ENCODE peak calls at places on chromosomes 4 and X, in five cellular contexts. J, B, E, S and Y are unnamed samples.

GRCh38 chrX:11758400-11759171 is 549 bp downstream of the MSL3 start:
- DNase-seq in S (peak; percentile 97), E (peak; percentile 31), J (peak; percentile 49), B (peak; percentile 93), Y (no peak)

GRCh38 chrX:45669715-45670360 is 469.2 kb upstream of the DIPK2B start:
- DNase-seq in E (peak; percentile 59), J (no peak), B (no peak), S (no peak), Y (peak; percentile 37)

GRCh38 chr4:20954541-20954940 is 254.3 kb downstream of the PACRGL start:
- DNase-seq in J (no peak), S (no peak), B (no peak), E (no peak), Y (no peak)

GRCh38 chrX:74251006-74251930 is 52.7 kb upstream of the ZCCHC13 start:
- DNase-seq in S (no peak), B (no peak), E (no peak), J (peak; percentile 58), Y (peak; percentile 14)

GRCh38 chr4:181911420-181911819 is 331.8 kb upstream of the TENM3 start:
- DNase-seq in E (no peak), J (no peak), B (no peak), S (no peak), Y (no peak)

GRCh38 chr4:121233982-121234381 is 69.9 kb upstream of the TNIP3 start:
- DNase-seq in S (no peak), E (no peak), J (no peak), B (no peak), Y (no peak)

GRCh38 chr4:123554819-123555499 is 158.4 kb downstream of the SPRY1 start:
- DNase-seq in J (no peak), E (no peak), B (no peak), S (no peak), Y (no peak)

GRCh38 chrX:40402771-40403533 is 177.8 kb upstream of the ATP6AP2 start:
- DNase-seq in J (no peak), B (peak; percentile 53), E (no peak), S (no peak), Y (no peak)

GRCh38 chrX:146707781-146708180 is 101.8 kb upstream of the CXorf51B start:
- DNase-seq in E (no peak), B (no peak), S (no peak), J (no peak), Y (no peak)

GRCh38 chr4:188408244-188409067 is 269.2 kb downstream of the TRIML1 start:
- DNase-seq in S (no peak), E (no peak), B (no peak), J (no peak), Y (no peak)

GRCh38 chr4:3484057-3484973 is 21.2 kb downstream of the DOK7 start:
- DNase-seq in E (no peak), B (no peak), J (peak; percentile 87), S (no peak), Y (no peak)

GRCh38 chr4:3725936-3726895 is 40.0 kb upstream of the ADRA2C start:
- DNase-seq in B (no peak), E (no peak), J (no peak), S (no peak), Y (no peak)

GRCh38 chrX:130184168-130184567 is 12.4 kb downstream of the RAB33A start:
- DNase-seq in E (no peak), B (no peak), J (no peak), S (no peak), Y (no peak)

GRCh38 chr4:104494822-104495559 is at the start of gene CXXC4:
- DNase-seq in B (peak; percentile 91), E (peak; percentile 46), J (no peak), S (peak; percentile 89), Y (no peak)

GRCh38 chr4:140427104-140427918 is at the start of gene CLGN:
- DNase-seq in E (peak; percentile 26), J (no peak), S (no peak), B (peak; percentile 73), Y (no peak)

GRCh38 chr4:65495439-65495838 is 174.8 kb downstream of the EPHA5 start:
- DNase-seq in E (no peak), B (no peak), S (no peak), J (no peak), Y (no peak)

GRCh38 chr4:137471895-137472294 is 60.4 kb downstream of the PCDH18 start:
- DNase-seq in B (no peak), S (no peak), J (no peak), E (no peak), Y (no peak)

GRCh38 chr4:76784237-76784636 is 113.7 kb downstream of the SOWAHB start:
- DNase-seq in E (no peak), S (no peak), B (peak; percentile 40), J (no peak), Y (no peak)

GRCh38 chr4:55458611-55459010 is 62.9 kb downstream of the TMEM165 start:
- DNase-seq in E (no peak), J (no peak), B (no peak), S (no peak), Y (no peak)

GRCh38 chr4:115119804-115120352 is 6.5 kb upstream of the NDST4 start:
- DNase-seq in J (no peak), B (no peak), E (no peak), S (no peak), Y (no peak)
- TF ChIP-seq CTCF in J (no peak), B (no peak), E (no peak), S (no peak), Y (no peak)

GRCh38 chrX:123184858-123185251 is 777 bp downstream of the GRIA3 start:
- DNase-seq in S (no peak), B (no peak), E (no peak), J (no peak), Y (no peak)
- H3K4me3 ChIP-seq in S (no peak overlapping the region), B (peak overlapping the region; percentile 57), E (peak overlapping the region; percentile 38), J (no peak overlapping the region), Y (peak overlapping the region; percentile 44)

GRCh38 chr4:72983706-72984105 is 85.8 kb downstream of the COX18 start:
- DNase-seq in E (no peak), S (no peak), B (no peak), J (no peak), Y (no peak)

GRCh38 chr4:72991889-72992288 is 77.6 kb downstream of the COX18 start:
- DNase-seq in S (no peak), J (no peak), E (no peak), B (no peak), Y (no peak)

GRCh38 chr4:72984351-72984750 is 85.2 kb downstream of the COX18 start:
- DNase-seq in J (no peak), E (no peak), B (no peak), S (no peak), Y (no peak)

GRCh38 chr4:72993876-72994275 is 75.6 kb downstream of the COX18 start:
- DNase-seq in S (no peak), B (no peak), E (no peak), J (no peak), Y (no peak)

GRCh38 chr4:72987741-72988729 is 81.5 kb downstream of the COX18 start:
- DNase-seq in B (no peak), J (no peak), E (no peak), S (no peak), Y (no peak)
- TF ChIP-seq CTCF in B (no peak), J (no peak), E (peak; percentile 3), S (no peak), Y (no peak)

GRCh38 chrX:47189906-47190305 is 3.7 kb upstream of the UBA1 start:
- DNase-seq in E (no peak), S (no peak), B (no peak), J (no peak), Y (no peak)
- H3K4me3 ChIP-seq in E (no peak overlapping the region), S (no peak overlapping the region), B (no peak overlapping the region), J (no peak overlapping the region), Y (no peak overlapping the region)